ENCODE peak calls at places on chromosomes 5 and 9, in ten cellular contexts. One of them, this sample, is unnamed. For H3K27me3, the result is how much of the 10 kb centered on the place peaks cover.

GRCh38 chr9:113545068-113545467 is 81.5 kb downstream of the RGS3 start:
- DNase-seq in transverse colon: no peak
- DNase-seq in breast epithelium: no peak
- DNase-seq in heart right ventricle: no peak
- DNase-seq in mesendoderm: no peak
- DNase-seq in mammary epithelial cell: no peak
- DNase-seq in Peyer's patch: no peak
- DNase-seq in left ventricle myocardium inferior: no peak
- DNase-seq in prostate gland: no peak
- DNase-seq in GM23248: no peak
- DNase-seq in this sample: no peak

GRCh38 chr5:171693397-171693796 is 92.2 kb upstream of the SMIM23 start:
- DNase-seq in transverse colon: no peak
- DNase-seq in breast epithelium: no peak
- DNase-seq in heart right ventricle: peak
- DNase-seq in mesendoderm: no peak
- DNase-seq in mammary epithelial cell: no peak
- DNase-seq in Peyer's patch: no peak
- DNase-seq in left ventricle myocardium inferior: peak
- DNase-seq in prostate gland: no peak
- DNase-seq in GM23248: no peak
- DNase-seq in this sample: no peak

GRCh38 chr9:5512658-5513452 is 2.5 kb downstream of the PDCD1LG2 start:
- DNase-seq in transverse colon: no peak
- DNase-seq in breast epithelium: no peak
- DNase-seq in heart right ventricle: no peak
- DNase-seq in mesendoderm: no peak
- DNase-seq in mammary epithelial cell: no peak
- DNase-seq in Peyer's patch: no peak
- DNase-seq in left ventricle myocardium inferior: no peak
- DNase-seq in prostate gland: no peak
- DNase-seq in GM23248: peak
- DNase-seq in this sample: no peak

GRCh38 chr5:53424691-53425597 is 55.5 kb upstream of the FST start:
- DNase-seq in transverse colon: no peak
- DNase-seq in breast epithelium: no peak
- DNase-seq in heart right ventricle: no peak
- DNase-seq in mesendoderm: peak
- DNase-seq in mammary epithelial cell: peak
- DNase-seq in Peyer's patch: no peak
- DNase-seq in left ventricle myocardium inferior: no peak
- DNase-seq in prostate gland: no peak
- DNase-seq in GM23248: peak
- DNase-seq in this sample: no peak

GRCh38 chr9:75667155-75667554 is 223.3 kb upstream of the PCSK5 start:
- DNase-seq in transverse colon: no peak
- DNase-seq in breast epithelium: no peak
- DNase-seq in heart right ventricle: no peak
- DNase-seq in mesendoderm: no peak
- DNase-seq in mammary epithelial cell: no peak
- DNase-seq in Peyer's patch: no peak
- DNase-seq in left ventricle myocardium inferior: no peak
- DNase-seq in prostate gland: no peak
- DNase-seq in GM23248: no peak
- DNase-seq in this sample: no peak

GRCh38 chr5:171630670-171631065 is 154.9 kb upstream of the SMIM23 start:
- DNase-seq in transverse colon: no peak
- DNase-seq in breast epithelium: no peak
- DNase-seq in heart right ventricle: no peak
- DNase-seq in mesendoderm: no peak
- DNase-seq in mammary epithelial cell: no peak
- DNase-seq in Peyer's patch: no peak
- DNase-seq in left ventricle myocardium inferior: no peak
- DNase-seq in prostate gland: no peak
- DNase-seq in GM23248: no peak
- DNase-seq in this sample: no peak

GRCh38 chr9:114276908-114277821 is 45.7 kb upstream of the ORM1 start:
- DNase-seq in transverse colon: no peak
- DNase-seq in breast epithelium: peak
- DNase-seq in heart right ventricle: no peak
- DNase-seq in mesendoderm: no peak
- DNase-seq in mammary epithelial cell: peak
- DNase-seq in Peyer's patch: no peak
- DNase-seq in left ventricle myocardium inferior: peak
- DNase-seq in prostate gland: no peak
- DNase-seq in GM23248: peak
- DNase-seq in this sample: peak

GRCh38 chr5:158967566-158967965 is 132.2 kb downstream of the EBF1 start:
- DNase-seq in transverse colon: no peak
- DNase-seq in breast epithelium: no peak
- DNase-seq in heart right ventricle: no peak
- DNase-seq in mesendoderm: no peak
- DNase-seq in mammary epithelial cell: peak
- DNase-seq in Peyer's patch: no peak
- DNase-seq in left ventricle myocardium inferior: no peak
- DNase-seq in prostate gland: no peak
- DNase-seq in GM23248: peak
- DNase-seq in this sample: no peak

GRCh38 chr5:95027151-95027721 is 257.7 kb downstream of the MCTP1 start:
- DNase-seq in transverse colon: no peak
- DNase-seq in breast epithelium: no peak
- DNase-seq in heart right ventricle: no peak
- DNase-seq in mesendoderm: no peak
- DNase-seq in mammary epithelial cell: no peak
- DNase-seq in Peyer's patch: no peak
- DNase-seq in left ventricle myocardium inferior: no peak
- DNase-seq in prostate gland: no peak
- DNase-seq in GM23248: peak
- DNase-seq in this sample: no peak

GRCh38 chr5:115489725-115490124 is 54.9 kb downstream of the FEM1C start:
- DNase-seq in transverse colon: no peak
- DNase-seq in breast epithelium: no peak
- DNase-seq in heart right ventricle: no peak
- DNase-seq in mesendoderm: no peak
- DNase-seq in mammary epithelial cell: no peak
- DNase-seq in Peyer's patch: no peak
- DNase-seq in left ventricle myocardium inferior: no peak
- DNase-seq in prostate gland: no peak
- DNase-seq in GM23248: no peak
- DNase-seq in this sample: no peak

GRCh38 chr5:135705230-135705631 is 126.4 kb upstream of the CXCL14 start:
- DNase-seq in transverse colon: no peak
- DNase-seq in breast epithelium: no peak
- DNase-seq in heart right ventricle: no peak
- DNase-seq in mesendoderm: no peak
- DNase-seq in mammary epithelial cell: peak
- DNase-seq in Peyer's patch: no peak
- DNase-seq in left ventricle myocardium inferior: no peak
- DNase-seq in prostate gland: no peak
- DNase-seq in GM23248: peak
- DNase-seq in this sample: no peak

GRCh38 chr5:73296772-73297171 is 123.8 kb downstream of the TMEM174 start:
- DNase-seq in transverse colon: no peak
- DNase-seq in breast epithelium: no peak
- DNase-seq in heart right ventricle: no peak
- DNase-seq in mesendoderm: peak
- DNase-seq in mammary epithelial cell: peak
- DNase-seq in Peyer's patch: no peak
- DNase-seq in left ventricle myocardium inferior: no peak
- DNase-seq in prostate gland: no peak
- DNase-seq in GM23248: peak
- DNase-seq in this sample: no peak

GRCh38 chr5:73295447-73295846 is 122.5 kb downstream of the TMEM174 start:
- DNase-seq in transverse colon: no peak
- DNase-seq in breast epithelium: no peak
- DNase-seq in heart right ventricle: no peak
- DNase-seq in mesendoderm: peak
- DNase-seq in mammary epithelial cell: no peak
- DNase-seq in Peyer's patch: no peak
- DNase-seq in left ventricle myocardium inferior: no peak
- DNase-seq in prostate gland: no peak
- DNase-seq in GM23248: no peak
- DNase-seq in this sample: no peak

GRCh38 chr5:73298251-73299016 is 125.4 kb downstream of the TMEM174 start:
- DNase-seq in transverse colon: no peak
- DNase-seq in breast epithelium: no peak
- DNase-seq in heart right ventricle: no peak
- DNase-seq in mesendoderm: no peak
- DNase-seq in mammary epithelial cell: peak
- DNase-seq in Peyer's patch: no peak
- DNase-seq in left ventricle myocardium inferior: no peak
- DNase-seq in prostate gland: no peak
- DNase-seq in GM23248: no peak
- DNase-seq in this sample: no peak

GRCh38 chr5:73299017-73299630 is 126.1 kb downstream of the TMEM174 start:
- DNase-seq in transverse colon: no peak
- DNase-seq in breast epithelium: no peak
- DNase-seq in heart right ventricle: no peak
- DNase-seq in mesendoderm: peak
- DNase-seq in mammary epithelial cell: peak
- DNase-seq in Peyer's patch: no peak
- DNase-seq in left ventricle myocardium inferior: no peak
- DNase-seq in prostate gland: no peak
- DNase-seq in GM23248: peak
- DNase-seq in this sample: no peak

GRCh38 chr5:73297430-73297829 is 124.4 kb downstream of the TMEM174 start:
- DNase-seq in transverse colon: no peak
- DNase-seq in breast epithelium: no peak
- DNase-seq in heart right ventricle: no peak
- DNase-seq in mesendoderm: no peak
- DNase-seq in mammary epithelial cell: no peak
- DNase-seq in Peyer's patch: no peak
- DNase-seq in left ventricle myocardium inferior: no peak
- DNase-seq in prostate gland: no peak
- DNase-seq in GM23248: no peak
- DNase-seq in this sample: no peak
- H3K27me3 ChIP-seq in transverse colon: half or more
- H3K27me3 ChIP-seq in breast epithelium: half or more
- H3K27me3 ChIP-seq in heart right ventricle: under half
- H3K27me3 ChIP-seq in mesendoderm: half or more
- H3K27me3 ChIP-seq in mammary epithelial cell: under half
- H3K27me3 ChIP-seq in Peyer's patch: under half
- H3K27me3 ChIP-seq in left ventricle myocardium inferior: half or more
- H3K27me3 ChIP-seq in prostate gland: half or more
- H3K27me3 ChIP-seq in GM23248: under half
- H3K27me3 ChIP-seq in this sample: under half

DNA sequence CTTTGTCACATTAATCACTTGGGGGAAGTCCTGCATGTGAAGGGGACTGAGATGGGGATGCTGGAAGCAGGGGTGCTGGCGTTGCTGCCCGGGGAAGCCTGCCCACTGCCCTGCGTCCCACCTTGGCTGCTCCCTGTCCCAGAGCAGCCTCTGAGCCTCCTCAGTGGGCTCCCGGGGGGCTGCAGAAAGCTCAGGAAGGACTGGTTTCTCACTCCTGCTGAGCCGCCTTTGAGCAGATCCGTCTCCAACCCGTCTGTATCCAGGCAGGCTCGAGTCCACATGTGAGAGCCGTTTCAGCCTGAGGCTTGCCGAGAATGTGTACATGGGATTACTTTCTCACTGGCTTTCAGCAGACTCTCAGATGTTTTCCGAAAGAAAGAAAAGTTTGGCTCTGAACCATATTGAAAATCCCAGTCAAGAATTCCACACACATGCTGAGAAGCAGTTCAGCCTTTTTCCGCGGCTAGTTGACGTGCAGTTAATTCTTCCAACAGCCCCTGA is 95.3 kb upstream of the COL5A1 start:
- DNase-seq in transverse colon: no peak
- DNase-seq in breast epithelium: no peak
- DNase-seq in heart right ventricle: no peak
- DNase-seq in mesendoderm: peak
- DNase-seq in mammary epithelial cell: no peak
- DNase-seq in Peyer's patch: no peak
- DNase-seq in left ventricle myocardium inferior: peak
- DNase-seq in prostate gland: no peak
- DNase-seq in GM23248: peak
- DNase-seq in this sample: no peak
- H3K27ac ChIP-seq in transverse colon: peak
- H3K27ac ChIP-seq in breast epithelium: peak
- H3K27ac ChIP-seq in heart right ventricle: peak
- H3K27ac ChIP-seq in mesendoderm: no peak
- H3K27ac ChIP-seq in mammary epithelial cell: no peak
- H3K27ac ChIP-seq in Peyer's patch: peak
- H3K27ac ChIP-seq in left ventricle myocardium inferior: peak
- H3K27ac ChIP-seq in prostate gland: no peak
- H3K27ac ChIP-seq in GM23248: peak
- H3K27ac ChIP-seq in this sample: peak

GRCh38 chr9:40928803-40929487 is 199.5 kb downstream of the FOXD4L6 start:
- DNase-seq in transverse colon: no peak
- DNase-seq in breast epithelium: no peak
- DNase-seq in heart right ventricle: no peak
- DNase-seq in mesendoderm: no peak
- DNase-seq in mammary epithelial cell: no peak
- DNase-seq in Peyer's patch: no peak
- DNase-seq in left ventricle myocardium inferior: no peak
- DNase-seq in prostate gland: no peak
- DNase-seq in GM23248: no peak
- DNase-seq in this sample: no peak
- H3K27me3 ChIP-seq in transverse colon: under half
- H3K27me3 ChIP-seq in breast epithelium: under half
- H3K27me3 ChIP-seq in heart right ventricle: under half
- H3K27me3 ChIP-seq in mesendoderm: under half
- H3K27me3 ChIP-seq in mammary epithelial cell: under half
- H3K27me3 ChIP-seq in Peyer's patch: under half
- H3K27me3 ChIP-seq in left ventricle myocardium inferior: under half
- H3K27me3 ChIP-seq in prostate gland: under half
- H3K27me3 ChIP-seq in GM23248: under half
- H3K27me3 ChIP-seq in this sample: under half

DNA sequence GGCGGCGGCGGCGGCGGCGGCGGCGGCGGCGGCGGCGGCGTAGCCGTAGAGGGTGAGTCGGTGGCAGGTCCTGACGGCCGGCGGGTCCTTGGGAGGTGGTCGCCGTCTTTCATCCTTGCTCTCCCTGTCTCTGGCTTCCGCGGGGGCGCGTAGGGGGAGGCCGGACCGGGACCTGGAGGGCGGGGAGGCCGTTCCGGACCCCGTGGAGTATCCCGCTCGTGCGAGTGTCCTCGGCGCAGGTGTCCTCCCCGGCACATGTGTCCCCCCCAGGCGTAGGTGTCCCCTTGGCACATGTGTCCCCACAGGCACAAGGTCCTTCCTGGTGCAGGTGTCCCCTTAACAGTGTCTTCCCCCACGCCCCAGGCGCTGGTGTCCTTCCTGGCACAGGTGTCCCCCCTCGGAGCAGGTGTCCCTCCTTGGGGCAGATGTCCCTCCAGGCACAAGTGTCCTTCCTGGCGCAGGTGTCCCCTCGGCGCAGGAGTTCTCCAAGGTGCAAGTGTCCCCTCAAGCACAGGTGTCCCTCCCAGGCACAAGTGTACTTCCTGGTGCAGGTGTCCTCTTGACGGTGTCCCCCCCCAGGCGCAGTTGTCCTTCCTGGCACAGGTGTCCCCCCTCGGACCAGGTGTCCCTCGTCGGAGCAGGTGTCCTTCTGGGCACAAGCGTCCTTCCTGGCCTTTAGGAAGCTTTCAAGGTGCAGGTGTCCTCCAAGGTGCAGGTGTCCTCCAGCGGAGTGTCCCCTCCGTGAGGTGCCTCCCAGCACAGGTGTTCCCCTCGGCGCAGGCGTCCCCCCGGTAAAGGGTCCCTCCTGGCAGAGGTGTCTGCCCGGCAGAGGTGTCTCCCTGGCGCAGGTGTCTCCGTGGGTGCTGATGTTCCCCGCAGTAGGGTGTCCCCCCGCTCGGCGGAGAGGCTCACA is 519 bp downstream of the EXOC3 start:
- DNase-seq in transverse colon: peak
- DNase-seq in breast epithelium: no peak
- DNase-seq in heart right ventricle: no peak
- DNase-seq in mesendoderm: no peak
- DNase-seq in mammary epithelial cell: no peak
- DNase-seq in Peyer's patch: peak
- DNase-seq in left ventricle myocardium inferior: peak
- DNase-seq in prostate gland: no peak
- DNase-seq in GM23248: no peak
- DNase-seq in this sample: no peak
- H3K27ac ChIP-seq in transverse colon: peak
- H3K27ac ChIP-seq in breast epithelium: peak
- H3K27ac ChIP-seq in heart right ventricle: peak
- H3K27ac ChIP-seq in mesendoderm: no peak
- H3K27ac ChIP-seq in mammary epithelial cell: peak
- H3K27ac ChIP-seq in Peyer's patch: peak
- H3K27ac ChIP-seq in left ventricle myocardium inferior: peak
- H3K27ac ChIP-seq in prostate gland: peak
- H3K27ac ChIP-seq in GM23248: no peak
- H3K27ac ChIP-seq in this sample: peak